ENCODE peak calls at places on chromosomes 3 and 15, in ten cellular contexts. One of them, this sample, is unnamed.

GRCh38 chr3:111547645-111548044 is 5.6 kb downstream of the CD96 start:
- DNase-seq in upper lobe of right lung: no peak
- DNase-seq in AG10803: no peak
- DNase-seq in CD4-positive, alpha-beta T cell: no peak
- DNase-seq in HFF-Myc: no peak
- DNase-seq in H9: no peak
- DNase-seq in GM12864: no peak
- DNase-seq in endothelial cell: no peak
- DNase-seq in GM13976: no peak
- DNase-seq in neural progenitor cell: no peak
- DNase-seq in this sample: no peak

GRCh38 chr3:58013973-58014649 is 5.9 kb downstream of the FLNB start:
- DNase-seq in CD4-positive, alpha-beta T cell: no peak
- DNase-seq in HFF-Myc: peak
- DNase-seq in neural progenitor cell: no peak
- DNase-seq in H9: no peak
- DNase-seq in endothelial cell: no peak
- DNase-seq in upper lobe of right lung: no peak
- DNase-seq in GM12864: no peak
- DNase-seq in AG10803: peak
- DNase-seq in GM13976: no peak
- DNase-seq in this sample: no peak

GRCh38 chr3:30124435-30125390 is 481.7 kb upstream of the TGFBR2 start:
- DNase-seq in H9: no peak
- DNase-seq in upper lobe of right lung: no peak
- DNase-seq in GM13976: no peak
- DNase-seq in endothelial cell: no peak
- DNase-seq in AG10803: peak
- DNase-seq in CD4-positive, alpha-beta T cell: no peak
- DNase-seq in HFF-Myc: no peak
- DNase-seq in neural progenitor cell: peak
- DNase-seq in GM12864: no peak
- DNase-seq in this sample: no peak

GRCh38 chr15:39830166-39830565 is 47.5 kb upstream of the FSIP1 start:
- DNase-seq in H9: no peak
- DNase-seq in upper lobe of right lung: no peak
- DNase-seq in HFF-Myc: no peak
- DNase-seq in GM13976: no peak
- DNase-seq in neural progenitor cell: no peak
- DNase-seq in AG10803: no peak
- DNase-seq in endothelial cell: no peak
- DNase-seq in CD4-positive, alpha-beta T cell: no peak
- DNase-seq in GM12864: no peak
- DNase-seq in this sample: no peak

GRCh38 chr15:100718075-100718980 is 115.9 kb downstream of the ASB7 start:
- DNase-seq in CD4-positive, alpha-beta T cell: no peak
- DNase-seq in GM13976: peak
- DNase-seq in H9: peak
- DNase-seq in GM12864: no peak
- DNase-seq in endothelial cell: no peak
- DNase-seq in HFF-Myc: no peak
- DNase-seq in neural progenitor cell: no peak
- DNase-seq in AG10803: no peak
- DNase-seq in upper lobe of right lung: no peak
- DNase-seq in this sample: no peak

GRCh38 chr3:30724863-30725262 is 118.5 kb downstream of the TGFBR2 start:
- DNase-seq in endothelial cell: no peak
- DNase-seq in HFF-Myc: no peak
- DNase-seq in H9: no peak
- DNase-seq in GM12864: no peak
- DNase-seq in AG10803: no peak
- DNase-seq in CD4-positive, alpha-beta T cell: no peak
- DNase-seq in upper lobe of right lung: no peak
- DNase-seq in neural progenitor cell: no peak
- DNase-seq in GM13976: no peak
- DNase-seq in this sample: no peak

GRCh38 chr15:25775317-25775912 is 87.7 kb downstream of the ATP10A start:
- DNase-seq in GM12864: no peak
- DNase-seq in neural progenitor cell: peak
- DNase-seq in GM13976: no peak
- DNase-seq in H9: no peak
- DNase-seq in upper lobe of right lung: no peak
- DNase-seq in HFF-Myc: no peak
- DNase-seq in AG10803: peak
- DNase-seq in endothelial cell: no peak
- DNase-seq in CD4-positive, alpha-beta T cell: no peak
- DNase-seq in this sample: no peak

GRCh38 chr3:30611613-30612421 is 5.4 kb downstream of the TGFBR2 start:
- DNase-seq in HFF-Myc: no peak
- DNase-seq in endothelial cell: no peak
- DNase-seq in H9: no peak
- DNase-seq in AG10803: peak
- DNase-seq in CD4-positive, alpha-beta T cell: no peak
- DNase-seq in GM13976: no peak
- DNase-seq in GM12864: no peak
- DNase-seq in neural progenitor cell: no peak
- DNase-seq in upper lobe of right lung: no peak
- DNase-seq in this sample: no peak

GRCh38 chr3:35665390-35666055 is 26.2 kb downstream of the ARPP21 start:
- DNase-seq in HFF-Myc: no peak
- DNase-seq in upper lobe of right lung: no peak
- DNase-seq in CD4-positive, alpha-beta T cell: no peak
- DNase-seq in H9: no peak
- DNase-seq in neural progenitor cell: no peak
- DNase-seq in AG10803: no peak
- DNase-seq in endothelial cell: no peak
- DNase-seq in GM13976: no peak
- DNase-seq in GM12864: no peak
- DNase-seq in this sample: no peak

GRCh38 chr3:37129871-37130270 is 44.5 kb downstream of the LRRFIP2 start:
- DNase-seq in neural progenitor cell: no peak
- DNase-seq in GM13976: no peak
- DNase-seq in H9: no peak
- DNase-seq in upper lobe of right lung: no peak
- DNase-seq in GM12864: no peak
- DNase-seq in endothelial cell: no peak
- DNase-seq in AG10803: peak
- DNase-seq in HFF-Myc: peak
- DNase-seq in CD4-positive, alpha-beta T cell: no peak
- DNase-seq in this sample: no peak

GRCh38 chr15:92580021-92580420 is 75.6 kb downstream of the FAM174B start:
- DNase-seq in endothelial cell: no peak
- DNase-seq in AG10803: no peak
- DNase-seq in neural progenitor cell: no peak
- DNase-seq in CD4-positive, alpha-beta T cell: no peak
- DNase-seq in GM13976: no peak
- DNase-seq in H9: peak
- DNase-seq in GM12864: no peak
- DNase-seq in HFF-Myc: no peak
- DNase-seq in upper lobe of right lung: no peak
- DNase-seq in this sample: no peak

GRCh38 chr15:51603002-51603401 is 19.6 kb downstream of the DMXL2 start:
- DNase-seq in GM13976: no peak
- DNase-seq in upper lobe of right lung: no peak
- DNase-seq in endothelial cell: no peak
- DNase-seq in CD4-positive, alpha-beta T cell: no peak
- DNase-seq in AG10803: no peak
- DNase-seq in H9: no peak
- DNase-seq in neural progenitor cell: no peak
- DNase-seq in GM12864: no peak
- DNase-seq in HFF-Myc: no peak
- DNase-seq in this sample: no peak
- TF ChIP-seq CTCF in GM13976: no peak
- TF ChIP-seq CTCF in upper lobe of right lung: no peak
- TF ChIP-seq CTCF in endothelial cell: no peak
- TF ChIP-seq CTCF in CD4-positive, alpha-beta T cell: no peak
- TF ChIP-seq CTCF in AG10803: no peak
- TF ChIP-seq CTCF in H9: no peak
- TF ChIP-seq CTCF in neural progenitor cell: no peak
- TF ChIP-seq CTCF in GM12864: no peak
- TF ChIP-seq CTCF in HFF-Myc: no peak
- TF ChIP-seq CTCF in this sample: no peak

GRCh38 chr3:10164546-10165393 is at the start of gene IRAK2:
- DNase-seq in neural progenitor cell: peak
- DNase-seq in GM12864: no peak
- DNase-seq in upper lobe of right lung: peak
- DNase-seq in endothelial cell: peak
- DNase-seq in H9: peak
- DNase-seq in HFF-Myc: no peak
- DNase-seq in GM13976: peak
- DNase-seq in AG10803: peak
- DNase-seq in CD4-positive, alpha-beta T cell: peak
- DNase-seq in this sample: peak

GRCh38 chr3:10160346-10160745 is 4.4 kb upstream of the IRAK2 start:
- DNase-seq in CD4-positive, alpha-beta T cell: no peak
- DNase-seq in HFF-Myc: peak
- DNase-seq in GM12864: no peak
- DNase-seq in AG10803: peak
- DNase-seq in endothelial cell: no peak
- DNase-seq in neural progenitor cell: no peak
- DNase-seq in GM13976: no peak
- DNase-seq in upper lobe of right lung: no peak
- DNase-seq in H9: no peak
- DNase-seq in this sample: no peak

GRCh38 chr3:10157015-10157414 is 7.7 kb upstream of the IRAK2 start:
- DNase-seq in endothelial cell: no peak
- DNase-seq in GM13976: no peak
- DNase-seq in neural progenitor cell: no peak
- DNase-seq in upper lobe of right lung: no peak
- DNase-seq in AG10803: no peak
- DNase-seq in H9: no peak
- DNase-seq in CD4-positive, alpha-beta T cell: no peak
- DNase-seq in GM12864: no peak
- DNase-seq in HFF-Myc: no peak
- DNase-seq in this sample: no peak

GRCh38 chr3:10162147-10162546 is 2.6 kb upstream of the IRAK2 start:
- DNase-seq in endothelial cell: no peak
- DNase-seq in CD4-positive, alpha-beta T cell: no peak
- DNase-seq in neural progenitor cell: no peak
- DNase-seq in H9: no peak
- DNase-seq in AG10803: no peak
- DNase-seq in GM12864: no peak
- DNase-seq in HFF-Myc: no peak
- DNase-seq in upper lobe of right lung: no peak
- DNase-seq in GM13976: no peak
- DNase-seq in this sample: no peak

DNA sequence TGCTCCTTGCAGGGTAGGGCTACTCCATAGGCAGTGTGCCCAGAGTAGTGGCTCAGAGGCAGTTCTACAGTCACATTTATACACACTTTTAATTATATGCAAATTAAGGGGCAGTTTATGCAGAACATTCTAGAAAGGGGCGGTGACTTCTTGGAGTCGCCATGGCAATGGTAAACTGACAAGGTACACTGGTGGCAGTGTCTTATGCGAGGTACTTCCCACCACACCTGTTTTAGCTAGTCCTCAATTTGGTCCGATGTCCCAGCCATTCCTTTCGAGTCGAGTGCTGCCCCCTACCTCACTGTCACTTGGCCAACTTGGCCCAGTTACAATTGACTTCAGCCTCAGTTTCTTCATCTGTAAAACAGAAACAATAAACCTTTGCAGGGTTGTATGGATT is 3.8 kb upstream of the IRAK2 start:
- DNase-seq in HFF-Myc: no peak
- DNase-seq in GM12864: no peak
- DNase-seq in GM13976: no peak
- DNase-seq in CD4-positive, alpha-beta T cell: no peak
- DNase-seq in AG10803: no peak
- DNase-seq in H9: no peak
- DNase-seq in neural progenitor cell: peak
- DNase-seq in endothelial cell: no peak
- DNase-seq in upper lobe of right lung: no peak
- DNase-seq in this sample: no peak
- TF ChIP-seq CTCF in HFF-Myc: no peak
- TF ChIP-seq CTCF in GM12864: no peak
- TF ChIP-seq CTCF in GM13976: no peak
- TF ChIP-seq CTCF in CD4-positive, alpha-beta T cell: no peak
- TF ChIP-seq CTCF in AG10803: no peak
- TF ChIP-seq CTCF in H9: peak
- TF ChIP-seq CTCF in neural progenitor cell: no peak
- TF ChIP-seq CTCF in endothelial cell: no peak
- TF ChIP-seq CTCF in upper lobe of right lung: no peak
- TF ChIP-seq CTCF in this sample: no peak

DNA sequence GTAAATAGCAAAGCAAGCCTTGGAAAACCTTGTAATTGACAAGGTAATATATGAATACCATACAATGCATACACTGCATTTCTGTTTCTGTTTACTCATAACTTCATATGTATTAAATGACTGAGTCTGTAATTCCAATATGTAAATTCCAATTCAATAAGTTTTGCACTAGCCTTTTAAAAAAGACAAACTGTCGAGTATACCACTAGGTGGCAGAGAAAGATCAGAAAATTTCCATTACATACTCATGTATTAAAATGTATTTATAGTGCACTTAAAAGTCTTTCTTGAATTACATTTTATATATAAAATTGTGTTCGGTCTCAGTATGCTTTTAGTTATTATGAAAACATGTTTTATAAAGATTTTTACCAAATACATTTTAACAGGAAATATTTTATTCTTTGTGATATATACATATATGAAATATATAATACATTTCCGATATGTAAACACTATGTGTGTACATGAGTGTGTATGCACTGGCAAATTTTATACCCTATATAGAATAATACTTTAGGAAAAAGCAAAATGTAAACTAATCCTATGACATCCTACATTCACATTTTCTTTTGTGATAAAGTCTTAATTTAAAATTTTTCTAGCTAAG is 216.8 kb downstream of the VGLL3 start:
- DNase-seq in endothelial cell: no peak
- DNase-seq in H9: no peak
- DNase-seq in GM13976: peak
- DNase-seq in neural progenitor cell: peak
- DNase-seq in upper lobe of right lung: no peak
- DNase-seq in CD4-positive, alpha-beta T cell: no peak
- DNase-seq in GM12864: no peak
- DNase-seq in HFF-Myc: no peak
- DNase-seq in AG10803: peak
- DNase-seq in this sample: no peak
- TF ChIP-seq CTCF in endothelial cell: peak
- TF ChIP-seq CTCF in H9: peak
- TF ChIP-seq CTCF in GM13976: no peak
- TF ChIP-seq CTCF in neural progenitor cell: peak
- TF ChIP-seq CTCF in upper lobe of right lung: peak
- TF ChIP-seq CTCF in CD4-positive, alpha-beta T cell: no peak
- TF ChIP-seq CTCF in GM12864: peak
- TF ChIP-seq CTCF in HFF-Myc: peak
- TF ChIP-seq CTCF in AG10803: peak
- TF ChIP-seq CTCF in this sample: peak

GRCh38 chr3:44624696-44625528 is at the start of gene ZNF197:
- DNase-seq in H9: peak
- DNase-seq in upper lobe of right lung: peak
- DNase-seq in GM13976: peak
- DNase-seq in AG10803: peak
- DNase-seq in endothelial cell: peak
- DNase-seq in neural progenitor cell: peak
- DNase-seq in HFF-Myc: peak
- DNase-seq in GM12864: peak
- DNase-seq in CD4-positive, alpha-beta T cell: peak
- DNase-seq in this sample: peak
- TF ChIP-seq CTCF in H9: peak
- TF ChIP-seq CTCF in upper lobe of right lung: no peak
- TF ChIP-seq CTCF in GM13976: no peak
- TF ChIP-seq CTCF in AG10803: no peak
- TF ChIP-seq CTCF in endothelial cell: no peak
- TF ChIP-seq CTCF in neural progenitor cell: peak
- TF ChIP-seq CTCF in HFF-Myc: no peak
- TF ChIP-seq CTCF in GM12864: no peak
- TF ChIP-seq CTCF in CD4-positive, alpha-beta T cell: no peak
- TF ChIP-seq CTCF in this sample: peak

GRCh38 chr15:57527382-57528091 is 64.2 kb upstream of the MYZAP start:
- DNase-seq in GM12864: peak
- DNase-seq in AG10803: peak
- DNase-seq in endothelial cell: peak
- DNase-seq in CD4-positive, alpha-beta T cell: no peak
- DNase-seq in H9: peak
- DNase-seq in GM13976: peak
- DNase-seq in neural progenitor cell: peak
- DNase-seq in HFF-Myc: peak
- DNase-seq in upper lobe of right lung: no peak
- DNase-seq in this sample: peak
- TF ChIP-seq CTCF in GM12864: peak
- TF ChIP-seq CTCF in AG10803: peak
- TF ChIP-seq CTCF in endothelial cell: peak
- TF ChIP-seq CTCF in CD4-positive, alpha-beta T cell: peak
- TF ChIP-seq CTCF in H9: peak
- TF ChIP-seq CTCF in GM13976: peak
- TF ChIP-seq CTCF in neural progenitor cell: peak
- TF ChIP-seq CTCF in HFF-Myc: peak
- TF ChIP-seq CTCF in upper lobe of right lung: peak
- TF ChIP-seq CTCF in this sample: peak

This sample was measured in neural crest cell.